ENCODE peak calls at places on chromosomes 4 and X, in nine cellular contexts. L is ovary; K is body of pancreas; D is bronchial epithelial cell; T is neural progenitor cell; E is colonic mucosa; P is thoracic aorta; B is heart right ventricle; Q is CD8-positive, alpha-beta memory T cell. A is an unnamed sample. For H3K36me3, the result is how much of the 10 kb centered on the place peaks cover.

GRCh38 chr4:98430708-98431403 is 169.7 kb downstream of the RAP1GDS1 start:
- DNase-seq in L (no peak), K (no peak), D (peak), T (no peak), E (no peak), P (no peak), B (no peak), Q (no peak), A (no peak)

GRCh38 chr4:41158756-41159155 is 55.6 kb downstream of the APBB2 start:
- DNase-seq in L (no peak), K (no peak), D (no peak), T (no peak), E (no peak), P (no peak), B (no peak), Q (no peak), A (no peak)

GRCh38 chr4:110249687-110250387 is 51.4 kb upstream of the ELOVL6 start:
- DNase-seq in L (no peak), K (no peak), D (peak), T (no peak), E (no peak), P (no peak), B (no peak), Q (no peak), A (no peak)

GRCh38 chrX:138127314-138127713 is 561.4 kb downstream of the ZIC3 start:
- DNase-seq in L (no peak), K (no peak), D (peak), T (no peak), E (no peak), P (no peak), B (no peak), Q (no peak), A (no peak)

GRCh38 chrX:81301877-81302276 is 100.0 kb downstream of the SH3BGRL start:
- DNase-seq in L (no peak), K (no peak), D (peak), T (no peak), E (no peak), P (no peak), B (no peak), Q (no peak), A (no peak)

GRCh38 chr4:166318810-166319525 is 445.9 kb downstream of the TLL1 start:
- DNase-seq in L (no peak), K (no peak), D (peak), T (no peak), E (no peak), P (no peak), B (no peak), Q (no peak), A (no peak)

GRCh38 chr4:161188578-161188977 is 975.2 kb downstream of the FSTL5 start:
- DNase-seq in L (no peak), K (no peak), D (no peak), T (no peak), E (no peak), P (no peak), B (no peak), Q (no peak), A (no peak)

GRCh38 chr4:25938251-25939186 is 24.5 kb downstream of the SMIM20 start:
- DNase-seq in L (no peak), K (no peak), D (peak), T (no peak), E (no peak), P (no peak), B (peak), Q (no peak), A (no peak)

GRCh38 chrX:42241421-42241820 is 318.1 kb upstream of the CASK start:
- DNase-seq in L (no peak), K (no peak), D (peak), T (no peak), E (no peak), P (no peak), B (no peak), Q (no peak), A (no peak)

GRCh38 chrX:2600564-2600963 is 90.5 kb upstream of the CD99 start:
- DNase-seq in L (no peak), K (no peak), D (no peak), T (no peak), E (no peak), P (no peak), B (no peak), Q (no peak), A (no peak)

GRCh38 chr4:98516042-98516440 is 142.4 kb downstream of the TSPAN5 start:
- DNase-seq in L (no peak), K (no peak), D (peak), T (no peak), E (no peak), P (no peak), B (no peak), Q (no peak), A (no peak)

GRCh38 chr4:48110452-48110978 is 23.5 kb downstream of the TXK start:
- DNase-seq in L (no peak), K (no peak), D (no peak), T (no peak), E (no peak), P (no peak), B (no peak), Q (no peak), A (no peak)

GRCh38 chr4:139223682-139224317 is 46.8 kb upstream of the ELF2 start:
- DNase-seq in L (no peak), K (no peak), D (peak), T (no peak), E (no peak), P (no peak), B (peak), Q (no peak), A (no peak)

GRCh38 chr4:121668368-121669162 is 28.2 kb downstream of the ANXA5 start:
- DNase-seq in L (no peak), K (no peak), D (peak), T (no peak), E (no peak), P (no peak), B (no peak), Q (no peak), A (no peak)
- H3K36me3 ChIP-seq in L (under half), K (under half), D (under half), T (under half), E (under half), P (under half), B (half or more), Q (under half), A (under half)

GRCh38 chr4:1690698-1691097 is 6.6 kb upstream of the FAM53A start:
- DNase-seq in L (peak), K (no peak), D (no peak), T (no peak), E (no peak), P (no peak), B (no peak), Q (no peak), A (no peak)
- H3K36me3 ChIP-seq in L (under half), K (under half), D (under half), T (under half), E (under half), P (under half), B (half or more), Q (under half), A (under half)

DNA sequence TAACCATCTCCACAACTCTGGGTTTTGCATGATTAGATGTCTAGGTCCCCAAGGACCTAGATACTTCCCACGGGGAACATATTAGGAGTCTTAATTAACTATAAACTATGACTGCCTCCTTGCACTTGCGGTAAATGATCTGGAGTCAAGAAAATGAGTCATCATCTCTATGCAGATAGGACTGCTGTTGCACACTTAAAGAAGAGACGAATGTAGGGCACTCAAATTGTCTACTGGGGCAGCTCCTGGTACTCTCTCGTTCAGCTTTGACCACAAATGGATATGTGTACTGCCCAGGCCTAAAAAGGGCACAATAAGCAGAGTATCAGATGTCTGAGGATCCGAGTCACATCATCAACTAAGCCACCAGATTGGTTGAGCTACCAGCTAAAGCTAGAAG is 1783.4 kb upstream of the AGA start:
- DNase-seq in L (no peak), K (no peak), D (no peak), T (no peak), E (no peak), P (no peak), B (no peak), Q (no peak), A (no peak)
- H3K36me3 ChIP-seq in L (under half), K (under half), D (under half), T (under half), E (under half), P (under half), B (under half), Q (under half), A (under half)

GRCh38 chrX:154358011-154358410 is 16.4 kb downstream of the FLNA start:
- DNase-seq in L (no peak), K (no peak), D (no peak), T (no peak), E (no peak), P (no peak), B (no peak), Q (no peak), A (no peak)
- H3K36me3 ChIP-seq in L (under half), K (under half), D (under half), T (under half), E (under half), P (half or more), B (half or more), Q (half or more), A (under half)

DNA sequence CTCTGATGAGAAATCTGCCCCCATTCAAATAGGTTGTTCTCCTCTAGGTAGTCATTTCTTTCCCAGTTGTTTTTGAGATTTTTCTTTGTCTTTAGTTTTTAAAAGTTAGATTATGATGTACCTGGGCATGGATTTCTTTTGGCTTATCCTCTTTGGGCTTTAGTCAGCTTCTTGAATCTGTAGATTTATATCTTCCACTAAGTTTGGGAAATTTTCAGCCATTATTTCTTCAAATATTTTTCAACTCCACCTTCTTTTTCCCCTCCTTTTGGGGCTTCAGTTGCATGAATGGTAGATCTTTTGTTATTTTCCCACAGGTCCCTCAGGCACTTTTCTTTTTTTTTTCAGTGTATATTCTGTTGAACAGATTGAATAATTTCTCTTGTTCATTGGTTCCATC is 77.3 kb downstream of the JADE3 start:
- DNase-seq in L (no peak), K (no peak), D (no peak), T (no peak), E (no peak), P (no peak), B (no peak), Q (no peak), A (no peak)
- H3K36me3 ChIP-seq in L (under half), K (under half), D (under half), T (under half), E (under half), P (under half), B (under half), Q (under half), A (under half)

GRCh38 chr4:10100734-10101216 is 15.8 kb downstream of the WDR1 start:
- DNase-seq in L (no peak), K (no peak), D (peak), T (no peak), E (peak), P (no peak), B (no peak), Q (peak), A (no peak)
- H3K36me3 ChIP-seq in L (under half), K (under half), D (under half), T (under half), E (under half), P (under half), B (half or more), Q (under half), A (under half)